ENCODE peak calls at places on chromosome 9, in nine cellular contexts. X, L, G, I, Y, C, N, O and Q are unnamed samples.
A peak's percentile ranks its signal among the peaks of the same experiment; 100 is the strongest.

GRCh38 chr9:130368631-130369103 is 76.1 kb upstream of the ASS1 start:
- DNase-seq in O (no peak), I (no peak), C (no peak), X (no peak), G (no peak), L (no peak), Y (no peak), N (no peak), Q (no peak)

GRCh38 chr9:137416563-137417151 is 6.3 kb downstream of the EXD3 start:
- DNase-seq in Y (no peak), L (no peak), N (no peak), X (no peak), I (no peak), O (no peak), G (no peak), C (no peak), Q (no peak)

GRCh38 chr9:37908698-37909186 is 4.8 kb upstream of the SLC25A51 start:
- DNase-seq in X (no peak), C (no peak), I (no peak), Y (no peak), N (no peak), L (no peak), O (peak; percentile 15), G (no peak), Q (no peak)

GRCh38 chr9:68872026-68872501 is 141.8 kb downstream of the PRKACG start:
- DNase-seq in N (peak; percentile 6), X (no peak), G (no peak), O (no peak), C (no peak), I (no peak), Y (no peak), L (peak; percentile 12), Q (no peak)

GRCh38 chr9:138013836-138014569 is 136.4 kb downstream of the CACNA1B start:
- DNase-seq in X (no peak), C (no peak), N (no peak), Y (no peak), G (no peak), O (no peak), L (no peak), I (no peak), Q (no peak)

GRCh38 chr9:75147638-75148037 is 59.3 kb downstream of the OSTF1 start:
- DNase-seq in N (no peak), L (no peak), C (no peak), G (peak; percentile 22), X (no peak), I (no peak), Y (no peak), O (peak; percentile 43), Q (no peak)

GRCh38 chr9:71741841-71742648 is 26.3 kb downstream of the CEMIP2 start:
- DNase-seq in L (no peak), I (no peak), G (no peak), O (no peak), C (peak; percentile 70), N (no peak), Y (no peak), X (no peak), Q (no peak)

GRCh38 chr9:89226076-89226475 is 47.5 kb upstream of the SHC3 start:
- DNase-seq in Y (no peak), X (no peak), N (peak; percentile 65), C (no peak), O (no peak), I (no peak), G (no peak), L (no peak), Q (no peak)

GRCh38 chr9:14043491-14043890 is 270.4 kb downstream of the NFIB start:
- DNase-seq in X (no peak), Y (no peak), C (no peak), G (no peak), O (no peak), N (no peak), I (no peak), L (no peak), Q (no peak)

GRCh38 chr9:102483666-102484065 is 511.5 kb upstream of the CYLC2 start:
- DNase-seq in O (no peak), Y (no peak), G (no peak), C (no peak), L (no peak), X (no peak), N (no peak), I (no peak), Q (no peak)

GRCh38 chr9:92100237-92100911 is 14.8 kb downstream of the SPTLC1 start:
- DNase-seq in Y (no peak), O (peak; percentile 89), G (no peak), C (peak; percentile 53), I (no peak), X (no peak), L (no peak), N (no peak), Q (no peak)

GRCh38 chr9:123435471-123435870 is 79.5 kb downstream of the CRB2 start:
- DNase-seq in X (no peak), G (no peak), C (no peak), L (no peak), I (no peak), O (no peak), N (no peak), Y (no peak), Q (no peak)

GRCh38 chr9:130682490-130683121 is 11.0 kb upstream of the EXOSC2 start:
- DNase-seq in X (peak; percentile 83), Y (peak; percentile 70), I (peak; percentile 75), O (peak; percentile 84), C (peak; percentile 35), G (peak; percentile 71), N (peak; percentile 72), L (peak; percentile 73), Q (peak; percentile 45)